ENCODE peak calls at places on chromosomes 3 and 15, in ten cellular contexts. O is heart right ventricle, H is H9, Q is AG04450, J is GM06990, U is GM10248, V is left ventricle myocardium inferior, C is natural killer cell, F is stomach, P is vagina. E is an unnamed sample.

GRCh38 chr3:181311186-181311585 is 321.6 kb upstream of the DNAJC19 start:
- DNase-seq in C (no peak), P (no peak), V (no peak), O (no peak), J (no peak), F (peak), H (no peak), Q (no peak), U (no peak), E (no peak)

GRCh38 chr3:52046186-52046913 is 10.0 kb downstream of the DUSP7 start:
- DNase-seq in C (no peak), O (peak), V (no peak), Q (peak), F (no peak), J (no peak), P (no peak), U (no peak), H (no peak), E (no peak)

GRCh38 chr3:31013843-31014242 is 119.4 kb upstream of the GADL1 start:
- DNase-seq in V (no peak), P (no peak), H (no peak), Q (no peak), O (no peak), U (no peak), J (no peak), C (no peak), F (no peak), E (no peak)

GRCh38 chr3:8371955-8372600 is 129.5 kb upstream of the LMCD1 start:
- DNase-seq in H (no peak), V (peak), F (no peak), C (no peak), J (no peak), O (no peak), U (no peak), P (no peak), Q (no peak), E (no peak)

GRCh38 chr15:79987569-79987955 is 16.6 kb upstream of the BCL2A1 start:
- DNase-seq in J (no peak), U (no peak), F (no peak), P (no peak), V (no peak), C (no peak), O (no peak), Q (no peak), H (no peak), E (no peak)

GRCh38 chr15:93034512-93034911 is 54.5 kb downstream of the RGMA start:
- DNase-seq in Q (no peak), O (no peak), J (no peak), H (no peak), V (no peak), C (no peak), U (no peak), F (peak), P (no peak), E (peak)

GRCh38 chr15:72472907-72473669 is 1.0 kb upstream of the ARIH1 start:
- DNase-seq in O (no peak), U (no peak), J (no peak), Q (no peak), H (no peak), C (no peak), V (no peak), P (no peak), F (no peak), E (no peak)

GRCh38 chr3:11803977-11804903 is 42.4 kb downstream of the TAMM41 start:
- DNase-seq in H (peak), O (peak), V (no peak), F (peak), J (no peak), P (no peak), Q (no peak), U (peak), C (no peak), E (no peak)

GRCh38 chr15:33160054-33160453 is 34.5 kb downstream of the FMN1 start:
- DNase-seq in O (no peak), C (no peak), J (no peak), P (no peak), H (no peak), F (no peak), V (no peak), Q (no peak), U (no peak), E (no peak)

GRCh38 chr15:89855948-89856347 is 37.8 kb downstream of the AP3S2 start:
- DNase-seq in F (no peak), P (no peak), O (no peak), U (no peak), C (no peak), Q (no peak), H (no peak), V (no peak), J (no peak), E (no peak)

GRCh38 chr3:140493271-140493670 is 184.6 kb upstream of the TRIM42 start:
- DNase-seq in P (no peak), F (no peak), U (no peak), J (no peak), Q (no peak), O (no peak), C (no peak), V (no peak), H (no peak), E (no peak)

GRCh38 chr3:185934726-185935464 is 2.9 kb downstream of the TRA2B start:
- DNase-seq in J (no peak), H (no peak), Q (no peak), F (no peak), C (no peak), O (no peak), V (no peak), U (no peak), P (no peak), E (no peak)

GRCh38 chr3:134353171-134353825 is 20.9 kb downstream of the AMOTL2 start:
- DNase-seq in V (no peak), Q (no peak), H (no peak), U (no peak), O (no peak), C (no peak), J (no peak), P (no peak), F (no peak), E (peak)

GRCh38 chr3:36542186-36542585 is 161.9 kb downstream of the STAC start:
- DNase-seq in C (no peak), H (no peak), V (no peak), F (no peak), Q (no peak), O (no peak), U (no peak), J (no peak), P (no peak), E (no peak)

GRCh38 chr15:80260566-80260965 is 8.6 kb upstream of the CTXND1 start:
- DNase-seq in P (no peak), C (no peak), U (no peak), Q (no peak), H (no peak), J (no peak), V (no peak), O (no peak), F (no peak), E (no peak)

GRCh38 chr3:25594007-25594502 is 70.7 kb downstream of the TOP2B start:
- DNase-seq in F (no peak), P (peak), Q (peak), O (peak), U (no peak), H (no peak), V (no peak), C (no peak), J (no peak), E (no peak)

GRCh38 chr3:14482271-14482721 is 57.8 kb downstream of the GRIP2 start:
- DNase-seq in O (peak), V (peak), U (no peak), Q (no peak), J (no peak), F (no peak), C (no peak), P (no peak), H (no peak), E (no peak)

GRCh38 chr15:76162784-76163428 is 103.1 kb downstream of the TMEM266 start:
- DNase-seq in F (no peak), O (no peak), Q (no peak), P (no peak), H (no peak), U (no peak), V (no peak), J (no peak), C (no peak), E (no peak)

GRCh38 chr3:48592519-48593087 is 2.5 kb downstream of the COL7A1 start:
- DNase-seq in J (no peak), U (no peak), P (no peak), H (no peak), C (no peak), V (no peak), O (no peak), F (no peak), Q (no peak), E (no peak)

GRCh38 chr15:89857673-89858072 is 36.1 kb downstream of the AP3S2 start:
- DNase-seq in F (no peak), U (no peak), P (no peak), O (no peak), V (no peak), C (no peak), Q (no peak), H (no peak), J (no peak), E (no peak)

GRCh38 chr3:86147119-86147518 is 843.8 kb downstream of the VGLL3 start:
- DNase-seq in O (no peak), J (no peak), U (no peak), C (no peak), Q (no peak), P (no peak), V (no peak), F (no peak), H (peak), E (no peak)
- TF ChIP-seq CTCF in O (no peak), J (no peak), U (no peak), C (no peak), Q (no peak), P (no peak), V (no peak), F (no peak), H (peak), E (no peak)

GRCh38 chr15:31264534-31265089 is 62.0 kb upstream of the KLF13 start:
- DNase-seq in F (peak), H (no peak), C (no peak), O (peak), Q (no peak), V (peak), P (no peak), J (no peak), U (peak), E (no peak)

GRCh38 chr15:31267161-31268107 is 59.2 kb upstream of the KLF13 start:
- DNase-seq in J (no peak), C (peak), F (peak), P (peak), O (peak), U (peak), Q (no peak), V (peak), H (peak), E (no peak)

GRCh38 chr15:31265090-31265870 is 61.4 kb upstream of the KLF13 start:
- DNase-seq in V (peak), U (no peak), F (peak), Q (no peak), P (peak), C (peak), H (peak), J (no peak), O (peak), E (no peak)

GRCh38 chr15:31266712-31267111 is 59.9 kb upstream of the KLF13 start:
- DNase-seq in U (no peak), V (no peak), P (peak), J (no peak), Q (no peak), F (no peak), C (no peak), H (peak), O (peak), E (peak)

DNA sequence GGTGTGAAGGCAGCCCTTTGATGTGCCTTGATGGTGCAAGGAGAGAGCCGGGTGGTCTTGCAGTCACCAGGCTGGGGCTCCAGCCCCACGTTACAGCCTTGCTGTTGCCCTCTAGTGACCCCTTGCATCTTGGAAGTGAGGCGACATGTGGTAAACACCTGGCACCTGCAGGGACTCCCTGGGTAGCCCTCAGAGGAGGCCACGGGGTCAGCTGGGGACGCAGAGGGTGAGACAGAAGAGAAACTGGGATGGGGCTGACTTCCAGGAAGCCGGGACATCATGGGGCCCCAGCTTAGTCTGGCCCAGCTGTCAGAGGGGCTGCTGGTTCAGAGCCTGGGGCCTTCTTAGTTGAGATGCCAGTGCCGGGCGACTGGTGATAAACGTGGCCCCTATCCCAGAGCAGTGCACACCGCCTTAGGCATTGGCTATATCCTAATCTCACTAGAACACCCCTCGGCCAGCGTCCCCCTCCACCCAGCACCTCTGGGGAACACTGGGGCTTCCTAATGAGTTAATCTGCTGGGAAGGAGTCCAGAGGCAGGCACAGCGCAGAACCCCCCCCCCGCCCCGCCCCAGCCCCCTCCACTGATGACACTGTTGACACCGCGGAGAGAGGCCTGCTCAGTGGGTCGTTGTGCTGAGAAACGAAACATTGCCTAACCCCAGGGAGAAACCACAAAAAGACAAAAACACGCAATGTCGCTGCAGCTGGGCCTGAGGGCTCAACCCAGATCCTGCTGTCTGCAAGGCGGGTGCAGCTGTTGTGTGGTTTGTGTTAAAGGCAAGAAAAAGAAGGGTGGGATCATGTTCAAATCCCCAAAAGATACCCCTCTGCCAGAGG is 60.5 kb upstream of the KLF13 start:
- DNase-seq in H (peak), P (peak), Q (no peak), F (peak), V (peak), C (peak), J (peak), O (peak), U (peak), E (no peak)
- TF ChIP-seq CTCF in H (no peak), P (no peak), Q (no peak), F (no peak), V (no peak), C (no peak), J (peak), O (no peak), U (no peak), E (no peak)

GRCh38 chr3:33377931-33378330 is 62.3 kb downstream of the UBP1 start:
- DNase-seq in J (no peak), F (no peak), Q (no peak), C (no peak), P (no peak), O (no peak), V (no peak), H (no peak), U (no peak), E (no peak)

GRCh38 chr3:33377489-33377888 is 62.7 kb downstream of the UBP1 start:
- DNase-seq in C (no peak), V (no peak), F (no peak), O (no peak), P (no peak), H (peak), Q (no peak), U (no peak), J (no peak), E (no peak)

GRCh38 chr3:33372218-33373081 is 67.8 kb downstream of the UBP1 start:
- DNase-seq in J (no peak), P (no peak), O (peak), C (no peak), V (no peak), F (peak), Q (no peak), U (peak), H (no peak), E (no peak)

GRCh38 chr3:33373082-33373437 is 67.1 kb downstream of the UBP1 start:
- DNase-seq in V (no peak), F (no peak), P (no peak), U (no peak), Q (no peak), J (no peak), O (no peak), H (no peak), C (no peak), E (no peak)
- TF ChIP-seq CTCF in V (no peak), F (no peak), P (no peak), U (no peak), Q (no peak), J (no peak), O (no peak), H (no peak), C (peak), E (no peak)

GRCh38 chr3:74897006-74897405 is 282.5 kb upstream of the CNTN3 start:
- DNase-seq in H (no peak), U (no peak), V (no peak), O (no peak), P (no peak), J (no peak), Q (no peak), F (no peak), C (no peak), E (no peak)
- TF ChIP-seq CTCF in H (peak), U (no peak), V (peak), O (peak), P (no peak), J (peak), Q (peak), F (no peak), C (no peak), E (no peak)

GRCh38 chr15:66089049-66089448 is 164.5 kb downstream of the MEGF11 start:
- DNase-seq in F (no peak), H (no peak), O (peak), V (peak), Q (no peak), C (no peak), P (no peak), U (no peak), J (no peak), E (peak)
- TF ChIP-seq CTCF in F (no peak), H (no peak), O (no peak), V (no peak), Q (no peak), C (no peak), P (no peak), U (no peak), J (no peak), E (no peak)

GRCh38 chr15:64740361-64741170 is 34.8 kb downstream of the RBPMS2 start:
- DNase-seq in C (no peak), Q (no peak), J (no peak), H (no peak), U (peak), O (peak), V (peak), F (no peak), P (no peak), E (no peak)
- TF ChIP-seq CTCF in C (no peak), Q (peak), J (peak), H (no peak), U (peak), O (peak), V (peak), F (no peak), P (no peak), E (no peak)

GRCh38 chr3:160210799-160211221 is 14.4 kb upstream of the C3orf80 start:
- DNase-seq in H (no peak), U (no peak), O (no peak), Q (peak), F (no peak), P (no peak), V (no peak), J (no peak), C (no peak), E (no peak)
- TF ChIP-seq CTCF in H (peak), U (no peak), O (no peak), Q (peak), F (no peak), P (no peak), V (no peak), J (peak), C (no peak), E (no peak)